ENCODE peak calls at places on chromosomes 1 and 21, in nine cellular contexts. Z is neural progenitor cell, E is cardiac fibroblast, G is cardiac muscle cell, N is mucosa of descending colon, P is lower lobe of right lung, K is adrenal gland, M is heart right ventricle, Y is lower leg skin. Q is an unnamed sample.

GRCh38 chr1:239814306-239814881 is 277.3 kb upstream of the FMN2 start:
- DNase-seq in Z (no peak), E (peak), G (no peak), N (no peak), P (no peak), K (peak), M (no peak), Y (no peak), Q (peak)

GRCh38 chr1:53835491-53835890 is 2.6 kb downstream of the NDC1 start:
- DNase-seq in Z (no peak), E (peak), G (no peak), N (no peak), P (no peak), K (no peak), M (no peak), Y (no peak), Q (no peak)

GRCh38 chr1:33460947-33461629 is 11.4 kb upstream of the ZSCAN20 start:
- DNase-seq in Z (no peak), E (no peak), G (no peak), N (no peak), P (no peak), K (peak), M (peak), Y (no peak), Q (no peak)

GRCh38 chr1:183841950-183842816 is 37.3 kb downstream of the RGL1 start:
- DNase-seq in Z (no peak), E (peak), G (peak), N (no peak), P (no peak), K (peak), M (peak), Y (peak), Q (peak)

GRCh38 chr1:204003536-204003935 is 69.4 kb upstream of the SOX13 start:
- DNase-seq in Z (no peak), E (no peak), G (no peak), N (no peak), P (no peak), K (no peak), M (no peak), Y (no peak), Q (no peak)

GRCh38 chr1:160576430-160576829 is 2.9 kb downstream of the CD84 start:
- DNase-seq in Z (no peak), E (no peak), G (no peak), N (no peak), P (no peak), K (no peak), M (no peak), Y (no peak), Q (no peak)

GRCh38 chr1:22330763-22331119 is 120.9 kb upstream of the ZBTB40 start:
- DNase-seq in Z (no peak), E (no peak), G (no peak), N (no peak), P (no peak), K (no peak), M (no peak), Y (no peak), Q (no peak)

GRCh38 chr1:96804649-96805048 is 83.1 kb downstream of the PTBP2 start:
- DNase-seq in Z (no peak), E (peak), G (no peak), N (no peak), P (no peak), K (no peak), M (no peak), Y (no peak), Q (no peak)

GRCh38 chr1:99680258-99680657 is 34.3 kb downstream of the PALMD start:
- DNase-seq in Z (no peak), E (peak), G (no peak), N (no peak), P (no peak), K (no peak), M (no peak), Y (no peak), Q (peak)

GRCh38 chr1:21882721-21883415 is 54.2 kb downstream of the HSPG2 start:
- DNase-seq in Z (no peak), E (no peak), G (no peak), N (no peak), P (no peak), K (no peak), M (no peak), Y (no peak), Q (no peak)

GRCh38 chr1:99869304-99869703 is 19.1 kb downstream of the AGL start:
- DNase-seq in Z (no peak), E (peak), G (no peak), N (no peak), P (no peak), K (no peak), M (no peak), Y (no peak), Q (peak)

GRCh38 chr1:25698252-25698651 is 81.7 kb downstream of the MAN1C1 start:
- DNase-seq in Z (no peak), E (no peak), G (no peak), N (no peak), P (no peak), K (no peak), M (no peak), Y (no peak), Q (no peak)

GRCh38 chr1:166354411-166354810 is 187.6 kb upstream of the FAM78B start:
- DNase-seq in Z (peak), E (no peak), G (no peak), N (no peak), P (no peak), K (no peak), M (no peak), Y (no peak), Q (no peak)

DNA sequence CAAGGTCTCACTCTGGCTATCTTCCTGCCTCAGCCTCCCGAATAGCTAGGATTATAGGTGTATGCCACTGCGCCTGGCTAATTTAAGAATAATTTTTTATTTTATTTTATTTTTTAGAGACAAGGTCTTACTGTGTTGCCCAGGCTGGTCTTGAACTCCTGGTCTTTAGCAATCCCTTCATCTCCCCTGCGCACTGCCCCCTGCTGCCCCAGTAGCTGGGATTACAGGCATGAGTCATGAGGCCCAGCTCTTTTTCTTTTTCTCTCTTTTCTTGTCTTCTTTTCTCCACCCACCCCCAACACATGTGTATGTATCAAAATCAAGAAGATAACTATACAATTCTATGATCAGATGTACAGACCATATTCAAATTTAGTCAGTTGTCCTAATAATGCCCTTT is 87.2 kb downstream of the PEX14 start:
- DNase-seq in Z (no peak), E (peak), G (no peak), N (no peak), P (no peak), K (no peak), M (no peak), Y (no peak), Q (peak)
- TF ChIP-seq CTCF in Z (peak), E (peak), G (peak), N (no peak), P (peak), K (no peak), M (no peak), Y (no peak), Q (peak)

GRCh38 chr1:38527373-38527966 is 332.1 kb downstream of the RRAGC start:
- DNase-seq in Z (no peak), E (no peak), G (no peak), N (no peak), P (peak), K (no peak), M (no peak), Y (no peak), Q (no peak)
- H3K4me3 ChIP-seq in Z (no peak), E (no peak), G (no peak), N (no peak), P (no peak), K (no peak), M (no peak), Y (no peak), Q (no peak)

GRCh38 chr1:43953361-43953760 is 6.6 kb downstream of the IPO13 start:
- DNase-seq in Z (no peak), E (no peak), G (no peak), N (no peak), P (no peak), K (no peak), M (no peak), Y (no peak), Q (no peak)
- TF ChIP-seq CTCF in Z (no peak), E (no peak), G (no peak), N (no peak), P (no peak), K (no peak), M (no peak), Y (no peak), Q (no peak)

GRCh38 chr1:215566556-215567490 is at the start of gene KCTD3:
- DNase-seq in Z (peak), E (peak), G (peak), N (peak), P (peak), K (peak), M (peak), Y (peak), Q (peak)

GRCh38 chr1:215568287-215568692 is 1.2 kb downstream of the KCTD3 start:
- DNase-seq in Z (no peak), E (peak), G (peak), N (no peak), P (no peak), K (peak), M (no peak), Y (peak), Q (peak)

GRCh38 chr1:215567491-215568286 is 585 bp downstream of the KCTD3 start:
- DNase-seq in Z (peak), E (peak), G (peak), N (peak), P (peak), K (peak), M (peak), Y (no peak), Q (peak)

GRCh38 chr1:215569987-215570824 is 3.1 kb downstream of the KCTD3 start:
- DNase-seq in Z (no peak), E (peak), G (no peak), N (no peak), P (no peak), K (no peak), M (no peak), Y (no peak), Q (peak)
- H3K4me3 ChIP-seq in Z (no peak), E (no peak), G (no peak), N (no peak), P (peak), K (peak), M (no peak), Y (no peak), Q (peak)

DNA sequence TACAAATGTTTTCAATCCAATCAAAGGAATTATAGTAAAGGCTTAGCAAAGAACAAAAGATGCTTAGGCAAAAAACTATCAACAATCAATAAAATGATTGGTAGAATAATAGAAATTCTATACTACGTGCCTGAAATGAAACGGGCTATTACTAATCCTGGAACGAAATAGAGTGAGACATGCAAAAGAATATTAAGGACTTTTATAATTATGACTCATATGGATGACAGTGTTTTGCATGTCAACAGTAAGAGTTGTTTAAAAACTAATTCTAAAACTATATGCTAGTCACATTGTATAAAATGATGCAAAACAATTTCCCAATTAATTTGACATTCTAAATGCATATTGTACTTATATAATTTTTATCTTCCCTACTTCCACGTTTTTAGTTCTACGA is 35.6 kb downstream of the LRRIQ3 start:
- DNase-seq in Z (no peak), E (no peak), G (no peak), N (no peak), P (no peak), K (no peak), M (no peak), Y (no peak), Q (no peak)
- TF ChIP-seq CTCF in Z (no peak), E (no peak), G (no peak), N (no peak), P (no peak), K (no peak), M (no peak), Y (no peak), Q (no peak)

GRCh38 chr1:244963231-244963826 is 99.0 kb upstream of the HNRNPU start:
- DNase-seq in Z (no peak), E (peak), G (no peak), N (no peak), P (no peak), K (no peak), M (no peak), Y (no peak), Q (peak)

GRCh38 chr1:244967159-244967558 is 102.8 kb upstream of the HNRNPU start:
- DNase-seq in Z (no peak), E (no peak), G (no peak), N (no peak), P (no peak), K (no peak), M (no peak), Y (no peak), Q (no peak)

GRCh38 chr1:244962140-244962539 is 97.8 kb upstream of the HNRNPU start:
- DNase-seq in Z (no peak), E (no peak), G (no peak), N (no peak), P (no peak), K (no peak), M (no peak), Y (no peak), Q (no peak)

GRCh38 chr1:244965182-244965581 is 100.8 kb upstream of the HNRNPU start:
- DNase-seq in Z (no peak), E (peak), G (no peak), N (no peak), P (no peak), K (no peak), M (no peak), Y (no peak), Q (no peak)

GRCh38 chr1:244964112-244964971 is 100.0 kb upstream of the HNRNPU start:
- DNase-seq in Z (peak), E (peak), G (peak), N (no peak), P (no peak), K (peak), M (no peak), Y (no peak), Q (peak)
- H3K4me3 ChIP-seq in Z (no peak), E (no peak), G (no peak), N (no peak), P (peak), K (peak), M (no peak), Y (no peak), Q (peak)

GRCh38 chr1:85884372-85885035 is 176.3 kb upstream of the ZNHIT6 start:
- DNase-seq in Z (peak), E (peak), G (peak), N (no peak), P (no peak), K (no peak), M (no peak), Y (no peak), Q (peak)
- TF ChIP-seq CTCF in Z (peak), E (peak), G (peak), N (peak), P (peak), K (no peak), M (peak), Y (no peak), Q (peak)

DNA sequence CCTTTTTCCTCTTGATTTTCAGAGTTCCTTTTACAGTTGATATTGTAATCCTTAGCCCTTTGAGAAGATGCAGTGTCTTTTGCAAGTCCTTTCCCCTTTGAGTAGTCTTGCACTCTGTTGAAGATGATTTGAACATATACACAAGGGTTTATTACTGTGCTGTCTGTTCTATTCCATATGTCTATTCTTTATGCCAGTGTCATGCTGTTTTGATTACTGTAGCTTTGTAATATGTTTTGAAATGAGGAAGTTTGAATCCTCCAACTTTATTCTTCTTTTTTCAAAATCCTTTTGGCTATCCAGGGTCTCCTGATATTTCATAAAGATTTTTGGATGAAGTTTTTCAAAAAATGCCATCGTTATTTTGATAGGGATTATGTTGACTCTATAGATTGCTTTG is 101.0 kb downstream of the POFUT2 start:
- DNase-seq in Z (no peak), E (no peak), G (no peak), N (no peak), P (no peak), K (no peak), M (no peak), Y (no peak), Q (no peak)
- H3K4me3 ChIP-seq in Z (no peak), E (no peak), G (no peak), N (no peak), P (no peak), K (no peak), M (no peak), Y (no peak), Q (no peak)

Q was measured in fibroblast of pulmonary artery.